ENCODE peak calls at places on chromosomes 5 and 9, in four cellular contexts. K is MM.1S, M is SK-N-SH, O is GM23338. N is an unnamed sample.

GRCh38 chr5:145805819-145806218 is 29.3 kb downstream of the PRELID2 start:
- DNase-seq in O (no peak), K (no peak), M (no peak), N (no peak)

GRCh38 chr5:125295405-125295872 is 549.0 kb upstream of the ZNF608 start:
- DNase-seq in M (no peak), O (no peak), K (peak), N (peak)

GRCh38 chr5:143636951-143637528 is 174.9 kb upstream of the HMHB1 start:
- DNase-seq in K (no peak), O (no peak), M (no peak), N (peak)

GRCh38 chr9:13728917-13729811 is 449.7 kb upstream of the MPDZ start:
- DNase-seq in K (no peak), O (no peak), M (no peak), N (peak)

GRCh38 chr5:143600396-143601075 is 197.1 kb upstream of the NR3C1 start:
- DNase-seq in M (no peak), O (no peak), K (no peak), N (no peak)

GRCh38 chr9:131995382-131995781 is 84.3 kb downstream of the MED27 start:
- DNase-seq in O (no peak), M (no peak), K (no peak), N (peak)

GRCh38 chr5:149750596-149750995 is 20.5 kb downstream of the PPARGC1B start:
- DNase-seq in M (no peak), O (no peak), K (no peak), N (no peak)

GRCh38 chr5:96413028-96413427 is 20.0 kb downstream of the PCSK1 start:
- DNase-seq in O (no peak), M (no peak), K (peak), N (no peak)

GRCh38 chr5:116923344-116923743 is 348.7 kb upstream of the SEMA6A start:
- DNase-seq in M (no peak), O (peak), K (no peak), N (no peak)

GRCh38 chr9:33159760-33160127 is 7.4 kb downstream of the B4GALT1 start:
- DNase-seq in O (no peak), M (peak), K (peak), N (peak)

GRCh38 chr9:14530301-14530700 is 162.9 kb downstream of the ZDHHC21 start:
- DNase-seq in K (no peak), O (no peak), M (no peak), N (no peak)

GRCh38 chr5:115461093-115461492 is 83.5 kb downstream of the FEM1C start:
- DNase-seq in K (no peak), O (no peak), M (no peak), N (no peak)

GRCh38 chr5:140109050-140109817 is 4.7 kb upstream of the PURA start:
- DNase-seq in K (no peak), M (no peak), O (peak), N (peak)

GRCh38 chr5:67815455-67816391 is 399.8 kb upstream of the PIK3R1 start:
- DNase-seq in K (no peak), M (no peak), O (no peak), N (peak)

GRCh38 chr9:131886839-131887238 is 147.0 kb upstream of the RAPGEF1 start:
- DNase-seq in K (no peak), O (no peak), M (no peak), N (no peak)

GRCh38 chr5:154868702-154869101 is 10.3 kb downstream of the CNOT8 start:
- DNase-seq in K (no peak), O (peak), M (peak), N (peak)

GRCh38 chr9:136746621-136747020 is 1.7 kb downstream of the LCN6 start:
- DNase-seq in M (no peak), O (no peak), K (no peak), N (no peak)

GRCh38 chr9:33415152-33416038 is 13.0 kb upstream of the AQP7 start:
- DNase-seq in M (peak), O (peak), K (peak), N (peak)

GRCh38 chr5:133750356-133750755 is 138.0 kb upstream of the FSTL4 start:
- DNase-seq in K (no peak), M (no peak), O (no peak), N (no peak)

GRCh38 chr5:133744909-133745308 is 132.6 kb upstream of the FSTL4 start:
- DNase-seq in O (no peak), M (no peak), K (no peak), N (no peak)

GRCh38 chr5:133749331-133749985 is 137.1 kb upstream of the FSTL4 start:
- DNase-seq in M (no peak), O (no peak), K (no peak), N (no peak)

GRCh38 chr5:133744030-133744645 is 131.8 kb upstream of the FSTL4 start:
- DNase-seq in M (no peak), K (no peak), O (no peak), N (no peak)

GRCh38 chr5:133746834-133747233 is 134.5 kb upstream of the FSTL4 start:
- DNase-seq in M (peak), K (no peak), O (peak), N (no peak)
- TF ChIP-seq EZH2phosphoT487 in M (no peak), K (no peak), O (no peak), N (no peak)

GRCh38 chr9:92948032-92948534 is 760 bp downstream of the FGD3 start:
- DNase-seq in K (no peak), O (no peak), M (no peak), N (no peak)
- H3K4me3 ChIP-seq in K (no peak), O (peak), M (no peak), N (peak)

GRCh38 chr9:100579665-100580064 is 1.8 kb downstream of the CAVIN4 start:
- DNase-seq in O (no peak), K (no peak), M (no peak), N (no peak)
- TF ChIP-seq EZH2phosphoT487 in O (no peak), K (no peak), M (no peak), N (no peak)

GRCh38 chr5:177349362-177349647 is 2.2 kb downstream of the LMAN2 start:
- DNase-seq in K (no peak), M (no peak), O (no peak), N (no peak)

GRCh38 chr5:177350776-177351391 is 584 bp downstream of the LMAN2 start:
- DNase-seq in M (no peak), O (no peak), K (peak), N (peak)

GRCh38 chr5:177347699-177348098 is 3.8 kb downstream of the LMAN2 start:
- DNase-seq in K (no peak), M (no peak), O (no peak), N (no peak)

GRCh38 chr5:177351392-177352329 is at the start of gene LMAN2:
- DNase-seq in O (peak), K (peak), M (peak), N (peak)

GRCh38 chr5:177349762-177350161 is 1.7 kb downstream of the LMAN2 start:
- DNase-seq in M (no peak), O (no peak), K (no peak), N (no peak)
- H3K4me3 ChIP-seq in M (peak), O (peak), K (no peak), N (peak)

DNA sequence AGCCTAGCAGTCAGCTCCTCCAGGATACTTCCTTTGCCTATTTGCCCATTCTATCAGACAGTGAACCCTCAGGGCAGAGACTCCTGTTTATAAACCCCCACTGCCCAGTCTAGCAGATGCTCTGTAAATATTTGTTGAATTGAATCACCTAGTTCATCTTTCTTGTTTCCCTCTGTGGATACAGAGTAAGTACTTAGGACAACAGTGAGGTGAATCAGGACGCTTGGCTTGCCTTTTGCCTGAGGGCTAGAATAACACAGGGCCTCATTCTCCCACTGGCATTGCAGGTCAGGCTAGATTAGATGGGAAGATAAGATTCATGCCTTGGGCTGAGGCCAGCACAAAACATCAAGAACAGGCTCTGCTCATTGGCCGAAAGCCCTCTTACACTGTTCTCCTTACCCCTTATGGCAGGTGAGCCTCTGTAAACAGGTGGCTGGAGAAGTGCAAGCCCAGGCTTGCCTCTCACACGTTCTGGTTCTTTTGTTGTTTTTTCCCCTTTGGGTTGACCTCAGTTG is 22.2 kb downstream of the TNFSF8 start:
- DNase-seq in K (peak), O (no peak), M (no peak), N (peak)
- TF ChIP-seq EZH2phosphoT487 in K (no peak), O (no peak), M (no peak), N (peak)

GRCh38 chr5:132785355-132785754 is 8.3 kb upstream of the SEPTIN8 start:
- DNase-seq in K (no peak), M (no peak), O (no peak), N (no peak)
- H3K4me3 ChIP-seq in K (no peak), M (no peak), O (no peak), N (no peak)

GRCh38 chr9:127283917-127284316 is 19.3 kb downstream of the GARNL3 start:
- DNase-seq in K (no peak), M (no peak), O (peak), N (peak)
- TF ChIP-seq EZH2phosphoT487 in K (no peak), M (no peak), O (no peak), N (no peak)

GRCh38 chr5:55391707-55392106 is 83.9 kb downstream of the MTREX start:
- DNase-seq in M (no peak), K (no peak), O (no peak), N (no peak)

GRCh38 chr5:55385227-55385626 is 77.4 kb downstream of the MTREX start:
- DNase-seq in K (no peak), O (no peak), M (no peak), N (no peak)

GRCh38 chr5:55384072-55384471 is 76.3 kb downstream of the MTREX start:
- DNase-seq in M (no peak), O (no peak), K (no peak), N (no peak)

GRCh38 chr5:55383254-55383653 is 75.5 kb downstream of the MTREX start:
- DNase-seq in K (no peak), M (no peak), O (no peak), N (no peak)

DNA sequence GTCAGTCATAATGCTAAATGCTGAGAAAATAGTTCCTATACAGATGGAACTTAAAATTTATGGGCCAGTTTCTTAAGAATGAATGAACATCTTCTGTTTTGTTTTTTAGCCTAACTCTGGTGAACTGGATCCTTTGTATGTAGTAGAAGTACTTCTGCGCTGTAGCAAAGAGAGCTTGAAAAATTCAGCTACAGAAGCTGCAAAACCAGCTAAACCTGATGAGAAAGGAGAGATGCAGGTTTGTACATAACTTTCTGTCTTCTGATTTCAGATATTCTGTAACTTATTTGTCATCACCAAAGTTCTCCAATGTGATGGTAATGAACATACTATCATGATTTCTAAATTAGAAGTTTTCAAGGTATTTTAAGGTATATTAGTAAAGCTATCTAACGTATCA is 80.1 kb downstream of the MTREX start:
- DNase-seq in M (no peak), K (no peak), O (no peak), N (no peak)
- H3K4me3 ChIP-seq in M (no peak), K (no peak), O (no peak), N (no peak)

DNA sequence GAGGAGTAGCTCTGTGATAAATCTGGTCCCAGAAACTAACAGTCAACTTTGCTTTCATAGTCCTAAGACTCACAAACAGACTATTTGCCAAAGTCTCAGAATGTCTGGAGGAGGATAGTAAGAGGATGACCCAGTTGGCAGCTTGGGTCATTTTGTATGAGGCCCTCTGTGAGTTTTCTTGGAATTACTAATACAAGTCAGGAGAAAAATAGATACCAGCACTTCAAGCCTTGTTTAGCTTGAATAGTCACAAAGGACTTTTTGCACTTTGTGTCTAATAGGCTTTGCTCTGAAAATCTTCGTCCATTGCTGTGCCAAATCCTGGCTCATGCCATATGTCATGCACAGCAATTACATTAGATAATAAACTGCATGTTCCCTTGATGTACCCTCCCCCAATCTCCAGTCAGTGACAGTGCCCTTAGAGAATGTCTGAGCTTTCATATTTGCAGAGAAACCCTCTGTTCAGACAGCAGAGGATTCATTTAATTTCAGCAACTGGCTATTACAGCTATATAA is 612.8 kb downstream of the CSNK1G3 start:
- DNase-seq in M (no peak), O (no peak), K (no peak), N (no peak)
- TF ChIP-seq EZH2phosphoT487 in M (no peak), O (no peak), K (no peak), N (no peak)